ENCODE peak calls at places on chromosomes 4 and X, in eight cellular contexts. Y is adrenal gland, V is EH, I is GM12891, E is WERI-Rb-1, Q is neuronal stem cell, Z is epithelial cell of esophagus, N is kidney. O is an unnamed sample.

GRCh38 chr4:72286185-72286584 is 254.4 kb downstream of the NPFFR2 start:
- DNase-seq in Y (no peak), V (peak), I (no peak), E (no peak), Q (no peak), Z (peak), N (no peak), O (no peak)

GRCh38 chrX:130878350-130879341 is 24.4 kb downstream of the ENOX2 start:
- DNase-seq in Y (peak), V (peak), I (no peak), E (no peak), Q (no peak), Z (peak), N (peak), O (no peak)

GRCh38 chr4:3652586-3652985 is 113.6 kb upstream of the ADRA2C start:
- DNase-seq in Y (no peak), V (no peak), I (no peak), E (no peak), Q (no peak), Z (no peak), N (no peak), O (no peak)

GRCh38 chr4:30839583-30840520 is 119.7 kb downstream of the PCDH7 start:
- DNase-seq in Y (no peak), V (no peak), I (no peak), E (no peak), Q (no peak), Z (peak), N (no peak), O (no peak)

GRCh38 chr4:146029939-146030710 is 91.5 kb upstream of the ZNF827 start:
- DNase-seq in Y (no peak), V (peak), I (no peak), E (no peak), Q (no peak), Z (no peak), N (no peak), O (no peak)

GRCh38 chr4:119068529-119068962 is 67.1 kb upstream of the MYOZ2 start:
- DNase-seq in Y (no peak), V (peak), I (no peak), E (no peak), Q (no peak), Z (peak), N (no peak), O (no peak)

GRCh38 chrX:77342028-77342427 is 105.2 kb upstream of the FGF16 start:
- DNase-seq in Y (no peak), V (no peak), I (no peak), E (no peak), Q (no peak), Z (no peak), N (no peak), O (no peak)

GRCh38 chr4:76178296-76178695 is 30.1 kb upstream of the NUP54 start:
- DNase-seq in Y (no peak), V (no peak), I (no peak), E (no peak), Q (no peak), Z (no peak), N (no peak), O (no peak)

GRCh38 chrX:2311483-2311882 is 189.3 kb downstream of the DHRSX start:
- DNase-seq in Y (no peak), V (no peak), I (no peak), E (peak), Q (peak), Z (no peak), N (no peak), O (no peak)

GRCh38 chrX:33726281-33727160 is 405.6 kb downstream of the FAM47A start:
- DNase-seq in Y (no peak), V (no peak), I (no peak), E (no peak), Q (no peak), Z (no peak), N (peak), O (no peak)

GRCh38 chr4:986428-986948 is 356 bp upstream of the IDUA start:
- DNase-seq in Y (no peak), V (no peak), I (no peak), E (no peak), Q (peak), Z (no peak), N (no peak), O (no peak)

GRCh38 chr4:179116011-179116410 is 1673.8 kb upstream of the AGA start:
- DNase-seq in Y (no peak), V (no peak), I (no peak), E (no peak), Q (no peak), Z (no peak), N (no peak), O (no peak)

GRCh38 chrX:136030357-136031225 is 45.4 kb downstream of the SLC9A6 start:
- DNase-seq in Y (peak), V (peak), I (no peak), E (no peak), Q (no peak), Z (no peak), N (no peak), O (no peak)

GRCh38 chr4:337932-338758 is 531 bp downstream of the ZNF141 start:
- DNase-seq in Y (peak), V (no peak), I (no peak), E (peak), Q (no peak), Z (peak), N (peak), O (no peak)

GRCh38 chrX:124344246-124344645 is 2.1 kb upstream of the SH2D1A start:
- DNase-seq in Y (no peak), V (no peak), I (no peak), E (no peak), Q (no peak), Z (no peak), N (no peak), O (no peak)

GRCh38 chr4:1490906-1491629 is 84.8 kb upstream of the NKX1-1 start:
- DNase-seq in Y (no peak), V (no peak), I (no peak), E (no peak), Q (no peak), Z (no peak), N (peak), O (no peak)

GRCh38 chrX:135713795-135714194 is 356 bp downstream of the CT45A1 start:
- DNase-seq in Y (no peak), V (no peak), I (no peak), E (no peak), Q (no peak), Z (no peak), N (no peak), O (no peak)

GRCh38 chr4:87045659-87046058 is 110.8 kb downstream of the AFF1 start:
- DNase-seq in Y (no peak), V (no peak), I (no peak), E (no peak), Q (no peak), Z (no peak), N (no peak), O (no peak)

GRCh38 chr4:147160908-147161513 is 215.3 kb upstream of the TTC29 start:
- DNase-seq in Y (peak), V (peak), I (peak), E (peak), Q (peak), Z (peak), N (no peak), O (peak)

GRCh38 chr4:140867338-140867737 is 111.2 kb upstream of the TBC1D9 start:
- DNase-seq in Y (no peak), V (no peak), I (no peak), E (peak), Q (no peak), Z (no peak), N (no peak), O (no peak)

GRCh38 chr4:15906024-15906443 is 32.5 kb downstream of the FGFBP1 start:
- DNase-seq in Y (no peak), V (no peak), I (no peak), E (no peak), Q (no peak), Z (peak), N (peak), O (peak)

GRCh38 chr4:164824581-164824980 is 52.4 kb upstream of the APELA start:
- DNase-seq in Y (no peak), V (no peak), I (no peak), E (no peak), Q (no peak), Z (no peak), N (no peak), O (no peak)

GRCh38 chrX:153867671-153868070 is 18.3 kb downstream of the L1CAM start:
- DNase-seq in Y (no peak), V (no peak), I (no peak), E (no peak), Q (no peak), Z (no peak), N (peak), O (peak)

GRCh38 chr4:149706942-149707341 is 108.7 kb downstream of the IQCM start:
- DNase-seq in Y (no peak), V (peak), I (no peak), E (no peak), Q (no peak), Z (peak), N (no peak), O (no peak)

GRCh38 chr4:173317003-173317402 is 17.2 kb downstream of the HMGB2 start:
- DNase-seq in Y (no peak), V (no peak), I (no peak), E (peak), Q (no peak), Z (no peak), N (no peak), O (no peak)

GRCh38 chr4:47827339-47828047 is 10.4 kb downstream of the CORIN start:
- DNase-seq in Y (no peak), V (no peak), I (no peak), E (peak), Q (no peak), Z (no peak), N (no peak), O (no peak)

GRCh38 chrX:151515233-151515632 is 48.2 kb upstream of the PASD1 start:
- DNase-seq in Y (no peak), V (no peak), I (no peak), E (no peak), Q (no peak), Z (no peak), N (no peak), O (no peak)

GRCh38 chr4:82044141-82044993 is 329.4 kb downstream of the HNRNPD start:
- DNase-seq in Y (peak), V (peak), I (no peak), E (peak), Q (peak), Z (peak), N (peak), O (peak)

GRCh38 chr4:113756005-113756410 is 5.5 kb downstream of the CAMK2D start:
- DNase-seq in Y (no peak), V (peak), I (no peak), E (no peak), Q (no peak), Z (peak), N (no peak), O (no peak)

GRCh38 chrX:12950851-12951589 is 23.9 kb upstream of the TMSB4X start:
- DNase-seq in Y (no peak), V (no peak), I (no peak), E (peak), Q (no peak), Z (no peak), N (no peak), O (peak)

GRCh38 chr4:1661695-1662094 is 22.4 kb downstream of the FAM53A start:
- DNase-seq in Y (no peak), V (no peak), I (no peak), E (no peak), Q (no peak), Z (no peak), N (no peak), O (peak)

GRCh38 chrX:2383735-2384134 is 117.0 kb downstream of the DHRSX start:
- DNase-seq in Y (no peak), V (no peak), I (no peak), E (no peak), Q (no peak), Z (peak), N (no peak), O (no peak)

GRCh38 chr4:38114435-38114834 is 154.2 kb downstream of the PTTG2 start:
- DNase-seq in Y (no peak), V (peak), I (no peak), E (no peak), Q (peak), Z (peak), N (no peak), O (no peak)